ENCODE peak calls at places on chromosomes 6 and 20, in nine cellular contexts. Y is cardiac fibroblast, F is neuronal stem cell, G is AG09309, X is right lobe of liver, T is mucosa of descending colon, U is substantia nigra, A is NCI-H2081, N is LNCaP clone FGC. S is an unnamed sample.

GRCh38 chr6:42131531-42131930 is 10.9 kb downstream of the C6orf132 start:
- DNase-seq in Y (peak; percentile 90), F (no peak), G (no peak), X (no peak), T (no peak), U (no peak), A (no peak), N (no peak), S (peak; percentile 84)

GRCh38 chr6:12485226-12485764 is 195.1 kb downstream of the EDN1 start:
- DNase-seq in Y (no peak), F (no peak), G (no peak), X (no peak), T (no peak), U (no peak), A (no peak), N (peak; percentile 62), S (no peak)

GRCh38 chr6:24323632-24324337 is 34.1 kb downstream of the DCDC2 start:
- DNase-seq in Y (peak; percentile 31), F (peak; percentile 9), G (no peak), X (no peak), T (no peak), U (no peak), A (no peak), N (no peak), S (peak; percentile 71)

GRCh38 chr6:29490552-29490951 is 2.8 kb upstream of the MAS1L start:
- DNase-seq in Y (no peak), F (no peak), G (no peak), X (no peak), T (no peak), U (no peak), A (no peak), N (no peak), S (no peak)

GRCh38 chr6:16238057-16238657 is at the start of gene GMPR:
- DNase-seq in Y (peak; percentile 29), F (peak; percentile 24), G (no peak), X (peak; percentile 90), T (peak; percentile 85), U (peak; percentile 74), A (peak; percentile 56), N (no peak), S (peak; percentile 78)

GRCh38 chr6:136609878-136610706 is 59.9 kb upstream of the MAP7 start:
- DNase-seq in Y (peak; percentile 99), F (no peak), G (peak; percentile 97), X (no peak), T (peak; percentile 61), U (no peak), A (peak; percentile 40), N (peak; percentile 70), S (peak; percentile 96)

GRCh38 chr6:70901324-70901723 is 55.5 kb downstream of the B3GAT2 start:
- DNase-seq in Y (peak; percentile 7), F (no peak), G (no peak), X (no peak), T (no peak), U (no peak), A (no peak), N (no peak), S (no peak)

GRCh38 chr20:20409326-20409725 is 41.4 kb downstream of the INSM1 start:
- DNase-seq in Y (no peak), F (no peak), G (no peak), X (no peak), T (no peak), U (no peak), A (no peak), N (no peak), S (no peak)

GRCh38 chr20:19095762-19096161 is 116.7 kb upstream of the SLC24A3 start:
- DNase-seq in Y (no peak), F (no peak), G (no peak), X (no peak), T (no peak), U (no peak), A (no peak), N (no peak), S (no peak)

GRCh38 chr20:56245761-56246160 is 2.8 kb upstream of the MC3R start:
- DNase-seq in Y (no peak), F (no peak), G (no peak), X (no peak), T (no peak), U (no peak), A (no peak), N (no peak), S (peak; percentile 40)

GRCh38 chr20:699811-700338 is 24.3 kb upstream of the SCRT2 start:
- DNase-seq in Y (no peak), F (no peak), G (no peak), X (peak; percentile 89), T (no peak), U (peak; percentile 81), A (no peak), N (peak; percentile 59), S (no peak)

GRCh38 chr6:118744261-118744941 is 93.0 kb upstream of the CEP85L start:
- DNase-seq in Y (peak; percentile 48), F (no peak), G (no peak), X (no peak), T (no peak), U (no peak), A (no peak), N (no peak), S (peak; percentile 96)